ENCODE peak calls at places on chromosomes 12 and 14, in eight cellular contexts. L is mammary epithelial cell, F is AG04450, V is A549, Y is dorsolateral prefrontal cortex, E is upper lobe of left lung, B is PC-9, T is astrocyte of the spinal cord. O is an unnamed sample.

GRCh38 chr12:75944097-75944904 is 87.3 kb downstream of the PHLDA1 start:
- DNase-seq in V (peak), T (peak), Y (no peak), L (peak), F (peak), E (no peak), B (peak), O (peak)

GRCh38 chr12:10048531-10048930 is 18.0 kb downstream of the CLEC9A start:
- DNase-seq in Y (no peak), T (no peak), L (no peak), F (no peak), E (no peak), V (no peak), B (no peak), O (no peak)

GRCh38 chr12:10143205-10143604 is 13.2 kb upstream of the CLEC7A start:
- DNase-seq in Y (no peak), B (no peak), E (no peak), L (no peak), V (no peak), T (no peak), F (no peak), O (peak)

GRCh38 chr12:32589165-32589891 is 89.8 kb upstream of the DNM1L start:
- DNase-seq in B (no peak), E (no peak), T (no peak), F (no peak), V (no peak), L (no peak), Y (no peak), O (no peak)

GRCh38 chr12:2752676-2753371 is 41.9 kb upstream of the FKBP4 start:
- DNase-seq in F (peak), B (peak), L (peak), V (peak), Y (no peak), T (peak), E (peak), O (peak)

GRCh38 chr14:78688503-78688902 is 518.3 kb downstream of the NRXN3 start:
- DNase-seq in B (no peak), F (no peak), V (no peak), L (no peak), Y (no peak), T (no peak), E (no peak), O (no peak)

GRCh38 chr14:55592426-55592825 is 12.4 kb downstream of the KTN1 start:
- DNase-seq in B (no peak), E (no peak), L (no peak), Y (no peak), V (no peak), T (no peak), F (no peak), O (no peak)

GRCh38 chr14:37588667-37588955 is 6.4 kb downstream of the FOXA1 start:
- DNase-seq in Y (no peak), B (peak), V (no peak), T (no peak), L (no peak), E (no peak), F (no peak), O (no peak)

GRCh38 chr14:78088941-78089340 is 81.2 kb upstream of the NRXN3 start:
- DNase-seq in V (no peak), B (no peak), Y (no peak), F (no peak), L (no peak), E (no peak), T (no peak), O (no peak)

GRCh38 chr12:67457136-67457535 is 188.0 kb downstream of the CAND1 start:
- DNase-seq in Y (no peak), L (no peak), V (no peak), F (no peak), E (no peak), B (no peak), T (no peak), O (peak)

GRCh38 chr12:77591959-77592358 is 238.7 kb upstream of the NAV3 start:
- DNase-seq in B (no peak), L (no peak), F (no peak), T (no peak), V (no peak), E (no peak), Y (no peak), O (no peak)

GRCh38 chr12:120259418-120260202 is 5.9 kb downstream of the PXN start:
- DNase-seq in E (no peak), L (no peak), V (no peak), B (no peak), Y (no peak), F (no peak), T (no peak), O (peak)
- H3K4me3 ChIP-seq in E (no peak), L (no peak), V (no peak), B (no peak), Y (no peak), F (no peak), T (no peak), O (peak)

GRCh38 chr14:69574266-69574953 is at the start of gene CCDC177:
- DNase-seq in V (peak), B (peak), E (peak), F (no peak), L (peak), Y (peak), T (peak), O (peak)

GRCh38 chr14:69573205-69573840 is 1.3 kb downstream of the CCDC177 start:
- DNase-seq in T (no peak), F (no peak), Y (no peak), V (peak), B (no peak), E (peak), L (no peak), O (no peak)

GRCh38 chr14:69572634-69573135 is 2.0 kb downstream of the CCDC177 start:
- DNase-seq in Y (no peak), E (peak), F (no peak), B (no peak), L (no peak), T (no peak), V (peak), O (no peak)

GRCh38 chr14:69573841-69574265 is 818 bp downstream of the CCDC177 start:
- DNase-seq in V (no peak), B (no peak), E (no peak), F (no peak), L (no peak), Y (no peak), T (no peak), O (no peak)

GRCh38 chr14:69574954-69575295 is 254 bp upstream of the CCDC177 start:
- DNase-seq in E (no peak), T (no peak), B (no peak), Y (no peak), V (no peak), F (no peak), L (no peak), O (no peak)
- TF ChIP-seq CTCF in E (no peak), T (no peak), B (peak), Y (no peak), V (no peak), F (no peak), L (no peak), O (no peak)

GRCh38 chr12:115371711-115372110 is 687.7 kb upstream of the TBX3 start:
- DNase-seq in V (no peak), B (no peak), E (no peak), F (no peak), T (no peak), Y (no peak), L (no peak), O (no peak)
- H3K4me3 ChIP-seq in V (no peak), B (no peak), E (no peak), F (no peak), T (no peak), Y (no peak), L (no peak), O (no peak)

GRCh38 chr14:92780444-92780843 is 13.7 kb upstream of the GOLGA5 start:
- DNase-seq in B (peak), Y (no peak), L (peak), T (peak), V (peak), E (no peak), F (no peak), O (peak)

GRCh38 chr14:92785601-92786426 is 8.3 kb upstream of the GOLGA5 start:
- DNase-seq in L (peak), E (no peak), B (peak), Y (no peak), T (peak), V (peak), F (peak), O (peak)

GRCh38 chr14:92786427-92786756 is 7.7 kb upstream of the GOLGA5 start:
- DNase-seq in V (no peak), F (no peak), L (no peak), T (no peak), E (no peak), B (no peak), Y (no peak), O (no peak)

GRCh38 chr14:92780865-92781264 is 13.2 kb upstream of the GOLGA5 start:
- DNase-seq in T (no peak), L (no peak), E (no peak), F (no peak), Y (no peak), B (no peak), V (no peak), O (no peak)

GRCh38 chr14:92783813-92784431 is 10.2 kb upstream of the GOLGA5 start:
- DNase-seq in F (peak), Y (no peak), L (peak), V (peak), E (no peak), T (peak), B (peak), O (peak)
- TF ChIP-seq CTCF in F (peak), Y (peak), L (peak), V (peak), E (peak), T (peak), B (peak), O (peak)

GRCh38 chr14:105075364-105076295 is 10.4 kb upstream of the GPR132 start:
- DNase-seq in T (no peak), B (no peak), V (no peak), F (no peak), Y (no peak), E (peak), L (no peak), O (peak)
- H3K4me3 ChIP-seq in T (no peak), B (no peak), V (no peak), F (no peak), Y (no peak), E (no peak), L (no peak), O (no peak)

GRCh38 chr12:132600048-132601032 is 10.0 kb downstream of the LRCOL1 start:
- DNase-seq in Y (peak), F (no peak), E (peak), L (peak), T (peak), V (peak), B (peak), O (peak)
- TF ChIP-seq CTCF in Y (peak), F (peak), E (peak), L (peak), T (peak), V (peak), B (peak), O (peak)

DNA sequence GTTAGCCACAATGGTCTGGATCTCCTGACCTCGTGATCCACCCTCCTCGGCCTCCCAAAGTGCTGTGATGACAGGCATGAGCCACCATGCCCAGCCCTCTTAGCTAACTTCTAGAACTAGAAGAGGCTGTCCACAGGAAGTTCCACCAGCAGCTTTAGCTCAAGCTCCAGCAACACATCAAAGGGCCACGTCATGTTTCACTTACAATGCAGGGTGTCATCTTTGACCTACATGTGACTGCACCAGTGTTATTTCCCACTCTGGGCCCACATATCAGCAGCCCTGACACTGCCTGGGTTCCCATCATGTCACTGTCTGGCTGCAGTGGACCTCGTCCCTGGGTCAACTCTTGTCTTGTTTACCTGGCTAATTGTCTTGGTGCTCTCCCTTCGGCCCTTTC is 147.2 kb downstream of the GRIN2B start:
- DNase-seq in E (no peak), L (no peak), B (no peak), F (no peak), T (no peak), V (no peak), Y (no peak), O (no peak)
- H3K4me3 ChIP-seq in E (no peak), L (no peak), B (no peak), F (no peak), T (no peak), V (no peak), Y (no peak), O (no peak)

DNA sequence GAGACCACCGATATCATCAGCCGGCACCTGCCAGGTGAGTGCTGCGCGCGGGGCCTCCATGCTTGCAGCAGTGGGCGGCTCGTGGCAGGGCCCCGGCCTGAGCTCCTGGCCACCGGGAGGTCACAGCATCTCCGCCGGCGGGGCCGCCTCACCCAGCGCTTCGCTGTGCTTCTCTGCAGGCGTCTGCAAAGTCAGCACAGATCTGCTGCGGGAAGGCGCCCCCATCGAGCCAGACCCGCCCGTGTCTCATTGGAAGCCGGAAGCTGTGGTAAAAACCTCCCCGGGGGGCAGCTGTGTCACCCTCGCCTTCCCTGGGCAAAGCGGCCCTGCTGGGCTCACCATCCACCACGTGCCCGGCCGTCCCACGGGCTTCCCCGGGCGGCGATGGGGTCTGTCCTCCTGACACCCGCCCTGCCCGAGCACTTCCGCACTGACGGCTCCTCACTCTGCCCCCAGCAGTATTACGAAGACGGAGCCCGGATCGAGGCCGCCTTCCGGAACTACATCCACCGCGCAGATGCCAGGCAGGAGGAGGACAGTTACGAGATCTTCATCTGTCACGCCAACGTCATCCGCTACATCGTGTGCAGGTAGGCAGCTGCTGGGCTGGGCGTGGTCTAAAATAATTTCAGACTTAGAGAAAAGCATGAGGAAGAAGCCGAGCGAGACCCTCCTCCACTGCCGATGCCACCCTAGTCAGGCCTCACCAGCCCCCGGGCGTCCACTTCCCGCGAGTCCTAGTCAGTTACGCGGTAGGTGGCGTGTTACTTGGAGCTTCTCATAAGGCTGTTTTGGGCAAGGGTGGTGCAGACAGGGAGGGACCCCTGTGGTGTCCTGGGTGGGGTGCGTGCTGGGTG is 7.1 kb downstream of the PGAM5 start:
- DNase-seq in V (peak), B (no peak), E (peak), F (no peak), L (no peak), Y (no peak), T (no peak), O (no peak)
- TF ChIP-seq CTCF in V (no peak), B (no peak), E (no peak), F (no peak), L (no peak), Y (no peak), T (no peak), O (no peak)

DNA sequence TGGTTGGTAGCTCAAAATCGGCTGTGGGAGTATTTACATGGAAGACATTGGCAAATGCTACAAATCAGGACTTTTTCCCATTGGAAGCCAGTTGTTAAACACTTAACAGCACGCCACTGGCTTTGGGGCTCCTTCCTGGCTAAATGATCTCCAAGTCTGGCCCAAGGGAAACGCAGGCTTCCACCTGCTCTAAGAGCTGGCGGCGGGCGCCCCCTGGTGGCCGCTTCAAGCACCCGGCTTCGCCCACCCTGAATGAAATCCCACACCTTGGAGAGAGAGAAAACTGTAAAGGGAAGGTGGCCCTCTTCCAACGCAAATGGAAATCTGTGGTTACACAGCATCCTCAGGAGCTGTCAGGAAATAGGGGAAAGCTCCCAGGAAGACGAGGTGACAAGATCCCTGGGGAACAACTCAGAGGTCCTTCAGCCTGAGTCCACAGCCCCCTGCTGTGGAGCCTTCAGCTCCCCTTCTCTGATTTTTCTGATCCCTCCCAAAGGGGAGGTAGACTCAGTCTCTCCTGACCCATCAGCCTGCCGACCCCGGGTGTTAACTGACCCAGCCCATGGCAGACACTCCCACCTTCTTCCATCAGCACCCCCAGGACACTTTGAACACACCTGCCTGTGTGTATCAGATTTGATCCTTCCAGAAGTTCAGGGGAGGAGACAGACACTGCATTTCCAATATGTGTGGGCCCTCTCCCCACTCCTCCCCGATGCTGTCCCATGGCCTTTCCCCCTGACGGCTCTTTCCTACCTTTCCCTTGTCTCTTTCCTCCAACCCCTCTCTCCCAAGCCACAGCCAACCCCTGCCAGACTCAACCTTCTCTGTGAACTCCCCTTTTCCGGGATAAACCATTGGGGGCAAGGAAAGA is 15.4 kb downstream of the SELPLG start:
- DNase-seq in F (peak), L (peak), E (peak), V (peak), B (peak), Y (peak), T (peak), O (peak)
- H3K4me3 ChIP-seq in F (no peak), L (no peak), E (no peak), V (no peak), B (no peak), Y (no peak), T (no peak), O (no peak)

DNA sequence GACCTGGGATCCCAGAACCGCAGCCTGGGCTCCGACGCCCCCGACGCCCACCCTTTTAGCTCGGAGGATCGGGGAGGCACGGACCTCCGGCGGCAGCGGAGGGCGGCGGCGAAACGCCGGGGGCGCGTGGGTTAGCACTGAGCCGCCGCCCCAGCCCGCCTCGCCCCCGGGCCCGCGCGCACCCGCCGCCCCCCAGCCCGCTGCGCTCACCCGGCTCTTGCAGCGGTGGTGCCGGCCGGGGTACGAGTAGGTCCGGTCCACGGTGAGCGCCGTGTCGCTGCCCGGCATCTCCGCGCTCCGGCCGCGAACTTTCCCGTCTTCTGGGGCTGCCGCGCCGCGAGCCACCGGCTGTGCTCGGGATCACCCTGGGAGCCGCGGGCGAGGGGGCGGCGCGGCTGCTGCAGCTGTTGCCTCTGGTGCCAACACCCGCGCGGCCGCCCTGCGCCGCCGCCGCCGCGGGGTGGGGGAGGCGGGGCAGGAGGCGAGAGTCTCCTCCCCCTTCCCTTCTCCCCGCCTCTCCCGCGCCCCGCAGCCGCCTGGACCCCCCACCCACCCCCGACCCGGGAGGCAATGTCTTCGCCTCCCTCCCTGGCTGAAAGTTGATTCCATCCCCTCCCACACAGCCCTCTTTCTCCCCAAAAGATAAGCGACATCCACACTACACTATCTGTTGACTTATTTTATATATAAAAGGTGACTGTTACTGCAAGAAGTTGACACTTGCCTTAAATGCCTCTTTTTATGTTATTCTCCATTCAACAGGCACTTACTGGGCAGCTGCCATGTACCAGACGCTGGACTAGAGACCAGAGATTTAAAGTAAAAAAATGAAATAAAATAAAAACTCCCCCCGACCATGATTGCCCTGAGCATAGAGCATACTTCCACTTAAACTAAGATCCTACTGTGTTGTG is at the start of gene TMCC3:
- DNase-seq in B (no peak), V (no peak), Y (peak), T (no peak), L (peak), F (no peak), E (peak), O (peak)
- TF ChIP-seq CTCF in B (no peak), V (peak), Y (no peak), T (no peak), L (no peak), F (no peak), E (no peak), O (no peak)

O was measured in fibroblast of the aortic adventitia.